ENCODE peak calls at places on chromosomes 11 and 22, in seven cellular contexts. Y is SK-N-SH, L is HCT116, D is GM23338, T is GM12878, Z is HepG2, K is K562. J is an unnamed sample.

GRCh38 chr11:16001044-16001568 is 355.2 kb downstream of the SOX6 start:
- DNase-seq in D (no peak), K (no peak), T (no peak), Z (no peak), Y (no peak), L (no peak), J (no peak)

GRCh38 chr11:122863704-122864326 is 18.7 kb upstream of the JHY start:
- DNase-seq in L (peak; percentile 37), D (peak; percentile 57), K (peak; percentile 31), T (no peak), Z (no peak), Y (peak; percentile 60), J (no peak)

GRCh38 chr11:60921259-60921658 is 3.0 kb upstream of the TMEM132A start:
- DNase-seq in Y (no peak), K (no peak), D (no peak), Z (no peak), T (no peak), L (no peak), J (no peak)

GRCh38 chr11:75189075-75189474 is 38.2 kb downstream of the SLCO2B1 start:
- DNase-seq in Z (no peak), T (no peak), K (no peak), Y (no peak), D (no peak), L (no peak), J (no peak)

GRCh38 chr11:76610871-76611475 is 59.6 kb downstream of the LRRC32 start:
- DNase-seq in D (no peak), L (no peak), Z (no peak), T (no peak), K (no peak), Y (peak; percentile 84), J (no peak)

GRCh38 chr11:111733009-111733408 is 33.2 kb downstream of the PPP2R1B start:
- DNase-seq in T (no peak), Y (no peak), Z (no peak), L (no peak), D (no peak), K (no peak), J (no peak)

GRCh38 chr22:23376256-23376655 is 195.9 kb downstream of the BCR start:
- DNase-seq in L (peak; percentile 33), T (peak; percentile 1), Y (no peak), Z (peak; percentile 18), D (peak; percentile 75), K (peak; percentile 65), J (no peak)

GRCh38 chr11:116412118-116412889 is 360.5 kb downstream of the BUD13 start:
- DNase-seq in K (no peak), D (no peak), Y (no peak), L (no peak), T (no peak), Z (peak; percentile 89), J (no peak)

GRCh38 chr11:10426475-10426874 is 28.6 kb upstream of the AMPD3 start:
- DNase-seq in D (no peak), L (no peak), K (no peak), Y (no peak), T (no peak), Z (no peak), J (no peak)

GRCh38 chr11:6538456-6538855 is 41.4 kb downstream of the DNHD1 start:
- DNase-seq in K (no peak), Y (no peak), T (no peak), Z (no peak), L (no peak), D (peak; percentile 19), J (no peak)

GRCh38 chr11:99592241-99592640 is 571.5 kb downstream of the CNTN5 start:
- DNase-seq in L (no peak), Y (no peak), K (no peak), T (no peak), D (no peak), Z (no peak), J (no peak)

GRCh38 chr11:126797801-126798200 is 202.8 kb downstream of the KIRREL3 start:
- DNase-seq in L (no peak), Z (no peak), Y (no peak), D (no peak), T (no peak), K (no peak), J (no peak)

GRCh38 chr11:126804363-126804762 is 196.2 kb downstream of the KIRREL3 start:
- DNase-seq in Z (no peak), T (no peak), D (no peak), K (no peak), L (no peak), Y (no peak), J (no peak)

DNA sequence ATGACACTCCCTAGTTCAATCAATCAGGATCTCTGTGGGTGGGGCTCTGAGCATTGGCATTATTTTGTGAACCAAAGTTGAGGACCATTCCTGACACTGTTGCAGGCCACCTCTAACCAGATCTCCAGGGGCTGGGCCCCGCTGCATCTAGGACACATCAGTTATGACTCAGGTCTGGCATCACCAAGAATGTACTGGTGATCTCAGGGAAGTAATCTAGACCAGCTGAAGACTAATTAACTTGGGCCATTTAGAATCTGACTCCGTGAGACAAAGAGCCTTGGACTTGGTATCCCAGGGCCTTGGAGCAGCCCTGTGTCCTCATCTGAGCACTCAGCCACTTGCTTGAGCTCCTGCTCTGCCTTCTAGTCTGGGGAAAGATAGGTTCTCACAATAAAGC is 200.6 kb downstream of the KIRREL3 start:
- DNase-seq in L (no peak), T (no peak), Y (no peak), K (no peak), D (no peak), Z (no peak), J (no peak)
- TF ChIP-seq REST in L (no peak), T (no peak), Y (no peak), K (no peak), D (no peak), Z (no peak), J (no peak)

DNA sequence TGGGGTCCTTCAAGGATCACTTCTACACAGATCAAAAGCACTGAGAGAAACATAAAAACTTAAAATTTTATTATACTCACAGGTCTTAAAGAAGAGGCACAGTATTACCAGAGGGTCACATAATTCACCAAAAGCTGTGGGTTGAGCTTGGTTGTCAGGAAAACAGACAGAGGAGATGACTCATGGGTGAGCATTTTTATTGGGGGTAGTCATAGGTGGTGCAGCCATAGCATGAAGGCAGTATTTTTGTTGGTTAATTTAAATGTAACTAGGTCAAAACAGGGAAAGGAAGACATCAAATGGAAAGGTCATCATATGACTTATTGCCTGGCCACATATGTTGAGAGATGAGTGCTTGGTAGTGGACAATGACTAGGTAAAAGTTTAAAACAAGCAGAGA is 24.2 kb downstream of the OR5B17 start:
- DNase-seq in L (peak; percentile 31), K (no peak), T (no peak), Y (no peak), D (no peak), Z (no peak), J (no peak)
- H3K27ac ChIP-seq in L (no peak overlapping the region), K (no peak overlapping the region), T (no peak overlapping the region), Y (peak overlapping the region; percentile 85), D (no peak overlapping the region), Z (no peak overlapping the region), J (no peak overlapping the region)

GRCh38 chr22:41226728-41227655 is 13.7 kb downstream of the CHADL start:
- DNase-seq in L (no peak), Z (no peak), D (no peak), K (no peak), T (no peak), Y (no peak), J (no peak)
- H3K36me3 ChIP-seq in L (peaks cover 3% of the 10 kb centered on the region), Z (peaks cover 23% of the 10 kb centered on the region), D (peaks cover 4% of the 10 kb centered on the region), K (peaks cover 63% of the 10 kb centered on the region), T (peaks cover 21% of the 10 kb centered on the region), Y (no peaks in the 10 kb centered on the region), J (no peaks in the 10 kb centered on the region)

GRCh38 chr11:89177691-89178231 is at the start of gene TYR:
- DNase-seq in L (no peak), Y (no peak), D (no peak), K (no peak), Z (no peak), T (no peak), J (no peak)

GRCh38 chr11:89184021-89184420 is 6.3 kb downstream of the TYR start:
- DNase-seq in D (no peak), Y (no peak), T (no peak), K (no peak), Z (no peak), L (no peak), J (no peak)

GRCh38 chr11:89181111-89181510 is 3.4 kb downstream of the TYR start:
- DNase-seq in K (no peak), Y (no peak), Z (no peak), D (peak; percentile 44), L (no peak), T (no peak), J (no peak)

GRCh38 chr11:89176938-89177337 is 737 bp upstream of the TYR start:
- DNase-seq in L (no peak), D (no peak), Z (no peak), Y (no peak), K (no peak), T (no peak), J (no peak)

DNA sequence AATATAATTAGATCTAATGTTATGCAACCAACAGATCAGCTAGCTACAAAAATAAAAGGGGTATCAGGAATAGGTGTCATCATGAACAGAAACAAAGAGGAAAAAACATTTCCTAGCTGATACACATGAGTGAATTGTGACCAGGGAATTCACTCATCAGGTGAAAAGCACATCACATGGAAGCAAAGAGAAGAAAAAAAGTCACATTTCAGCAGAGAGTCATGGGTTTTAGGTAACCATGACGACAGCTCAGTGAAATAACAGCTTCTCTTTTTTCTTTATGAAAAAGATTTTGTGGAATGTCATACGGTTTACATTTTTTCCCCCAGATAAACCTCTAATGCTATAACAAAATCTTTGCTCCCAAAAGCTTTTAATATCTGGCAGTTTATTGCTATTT is 5.1 kb downstream of the TYR start:
- DNase-seq in Z (no peak), L (no peak), T (no peak), Y (no peak), D (no peak), K (no peak), J (no peak)
- TF ChIP-seq REST in Z (no peak), L (no peak), T (no peak), Y (no peak), D (no peak), K (no peak), J (no peak)

J was measured in Panc1.